ENCODE peak calls at places on chromosome 14, in six cellular contexts. Q, X, E, Y, G and W are unnamed samples.
A peak's percentile ranks its signal among the peaks of the same experiment; 100 is the strongest.

GRCh38 chr14:52307870-52308269 is 6.2 kb upstream of the PTGER2 start:
- DNase-seq in X (no peak), G (no peak), Q (no peak), Y (no peak), E (no peak), W (no peak)

GRCh38 chr14:32703246-32703645 is 235.4 kb upstream of the NPAS3 start:
- DNase-seq in Y (peak; percentile 63), X (no peak), G (no peak), Q (no peak), E (no peak), W (peak; percentile 20)

GRCh38 chr14:88919502-88919901 is 95.1 kb downstream of the TTC8 start:
- DNase-seq in Q (no peak), X (no peak), E (no peak), Y (no peak), G (no peak), W (no peak)

GRCh38 chr14:54683882-54684794 is 117.2 kb downstream of the SAMD4A start:
- DNase-seq in Y (peak; percentile 88), G (peak; percentile 37), E (no peak), X (no peak), Q (peak; percentile 76), W (peak; percentile 55)

GRCh38 chr14:72777636-72778035 is 116.3 kb downstream of the DPF3 start:
- DNase-seq in G (no peak), Y (no peak), X (no peak), E (no peak), Q (no peak), W (no peak)

GRCh38 chr14:89578048-89578619 is 161.1 kb upstream of the FOXN3 start:
- DNase-seq in G (no peak), X (no peak), Q (peak; percentile 17), Y (no peak), E (no peak), W (no peak)

GRCh38 chr14:55665067-55665700 is 85.2 kb downstream of the KTN1 start:
- DNase-seq in E (no peak), Y (no peak), Q (no peak), G (no peak), X (no peak), W (no peak)

GRCh38 chr14:81594012-81594411 is 60.4 kb upstream of the SEL1L start:
- DNase-seq in Y (peak; percentile 65), Q (no peak), E (no peak), X (peak; percentile 92), G (no peak), W (peak; percentile 16)

GRCh38 chr14:63982156-63982555 is 129.4 kb downstream of the SYNE2 start:
- DNase-seq in Y (no peak), G (no peak), E (no peak), X (no peak), Q (no peak), W (no peak)

GRCh38 chr14:52918486-52918885 is 32.4 kb downstream of the FERMT2 start:
- DNase-seq in Y (no peak), Q (peak; percentile 80), X (no peak), E (no peak), G (no peak), W (no peak)

GRCh38 chr14:68014771-68015170 is 195.2 kb downstream of the RAD51B start:
- DNase-seq in Q (no peak), Y (no peak), E (no peak), X (no peak), G (no peak), W (no peak)

GRCh38 chr14:33016611-33017010 is 77.9 kb downstream of the NPAS3 start:
- DNase-seq in X (no peak), G (no peak), Y (no peak), Q (no peak), E (no peak), W (no peak)

GRCh38 chr14:52873694-52874093 is 77.2 kb downstream of the FERMT2 start:
- DNase-seq in E (no peak), Q (peak; percentile 46), G (no peak), X (no peak), Y (no peak), W (no peak)

GRCh38 chr14:34356267-34356660 is 105.8 kb downstream of the SPTSSA start:
- DNase-seq in G (no peak), E (no peak), Y (no peak), Q (peak; percentile 62), X (no peak), W (no peak)

GRCh38 chr14:34355584-34356266 is 106.3 kb downstream of the SPTSSA start:
- DNase-seq in Q (peak; percentile 71), G (peak; percentile 19), Y (no peak), X (no peak), E (no peak), W (no peak)

GRCh38 chr14:34362625-34363251 is 99.3 kb downstream of the SPTSSA start:
- DNase-seq in Q (no peak), Y (no peak), X (no peak), G (no peak), E (no peak), W (no peak)

GRCh38 chr14:34361504-34362011 is 100.5 kb downstream of the SPTSSA start:
- DNase-seq in Q (peak; percentile 55), G (no peak), Y (no peak), X (peak; percentile 17), E (no peak), W (no peak)

DNA sequence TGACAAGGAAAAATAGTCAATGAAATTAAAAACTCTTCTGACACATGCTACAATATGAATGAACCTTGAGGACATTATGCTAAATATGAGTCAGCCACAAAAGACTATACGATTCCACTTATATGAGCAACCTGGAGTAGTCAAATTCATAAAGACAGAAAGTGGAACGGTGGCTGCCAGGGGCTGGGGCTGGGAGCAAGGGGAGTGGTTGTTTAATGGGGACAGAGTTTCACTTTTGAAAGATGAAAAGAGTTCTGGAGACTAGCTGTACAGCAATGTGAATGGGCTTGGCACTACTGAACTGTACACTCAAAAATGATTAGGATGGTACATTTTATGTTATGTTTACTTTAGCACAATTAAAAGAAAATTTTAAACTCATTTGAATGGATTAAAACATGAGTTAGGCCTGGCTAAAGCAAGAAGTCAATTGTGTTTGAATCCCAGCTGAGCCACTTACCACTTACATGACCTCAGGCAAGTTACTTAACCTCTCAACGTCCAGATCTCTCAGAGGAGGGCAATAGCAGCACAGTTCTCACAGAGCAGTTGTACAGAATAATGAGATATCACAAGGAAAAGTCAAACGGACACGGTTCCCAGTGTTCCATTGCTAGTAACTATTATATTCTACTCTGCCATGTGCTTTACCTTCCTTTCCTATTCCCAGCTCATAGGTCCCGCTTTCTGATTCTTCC is 102.5 kb downstream of the SPTSSA start:
- DNase-seq in G (no peak), Y (no peak), E (no peak), X (no peak), Q (peak; percentile 40), W (no peak)
- H3K27ac ChIP-seq in G (no peak overlapping the region), Y (no peak overlapping the region), E (no peak overlapping the region), X (no peak overlapping the region), Q (no peak overlapping the region), W (no peak overlapping the region)

DNA sequence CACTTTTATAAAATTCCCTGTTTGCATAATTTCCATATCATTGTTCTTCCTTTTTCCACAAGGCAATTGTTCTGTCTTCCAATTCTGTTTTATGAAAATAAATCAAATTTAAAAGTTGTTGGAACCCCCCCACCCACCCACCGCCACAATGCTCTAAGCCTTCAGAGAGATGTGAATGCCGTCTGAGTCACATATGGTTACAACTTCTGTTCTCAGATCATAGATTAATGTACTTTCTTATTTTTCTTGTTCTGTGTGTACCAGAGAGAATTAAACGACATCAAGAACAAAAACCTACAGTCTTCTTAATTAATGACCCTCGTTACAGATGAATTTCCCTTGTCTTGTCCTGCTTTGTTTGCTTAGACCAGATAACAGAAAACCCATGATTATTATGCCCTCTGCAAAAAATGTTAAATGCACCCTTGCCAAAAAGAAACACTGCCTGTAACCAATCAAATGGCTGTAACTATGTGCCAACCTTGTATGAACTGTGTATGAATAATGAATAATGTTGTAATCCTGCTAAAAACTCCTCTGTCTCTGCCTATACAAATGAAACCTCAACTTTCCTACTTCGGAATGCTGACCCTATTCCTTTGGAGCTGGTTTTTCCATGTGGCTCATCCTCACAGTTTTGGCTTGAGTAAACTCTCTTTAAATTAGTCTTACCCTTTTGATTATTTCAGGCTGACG is 14.0 kb downstream of the OR6S1 start:
- DNase-seq in E (no peak), Q (no peak), G (no peak), X (no peak), Y (no peak), W (no peak)
- H3K27ac ChIP-seq in E (no peak overlapping the region), Q (no peak overlapping the region), G (no peak overlapping the region), X (no peak overlapping the region), Y (no peak overlapping the region), W (no peak overlapping the region)

DNA sequence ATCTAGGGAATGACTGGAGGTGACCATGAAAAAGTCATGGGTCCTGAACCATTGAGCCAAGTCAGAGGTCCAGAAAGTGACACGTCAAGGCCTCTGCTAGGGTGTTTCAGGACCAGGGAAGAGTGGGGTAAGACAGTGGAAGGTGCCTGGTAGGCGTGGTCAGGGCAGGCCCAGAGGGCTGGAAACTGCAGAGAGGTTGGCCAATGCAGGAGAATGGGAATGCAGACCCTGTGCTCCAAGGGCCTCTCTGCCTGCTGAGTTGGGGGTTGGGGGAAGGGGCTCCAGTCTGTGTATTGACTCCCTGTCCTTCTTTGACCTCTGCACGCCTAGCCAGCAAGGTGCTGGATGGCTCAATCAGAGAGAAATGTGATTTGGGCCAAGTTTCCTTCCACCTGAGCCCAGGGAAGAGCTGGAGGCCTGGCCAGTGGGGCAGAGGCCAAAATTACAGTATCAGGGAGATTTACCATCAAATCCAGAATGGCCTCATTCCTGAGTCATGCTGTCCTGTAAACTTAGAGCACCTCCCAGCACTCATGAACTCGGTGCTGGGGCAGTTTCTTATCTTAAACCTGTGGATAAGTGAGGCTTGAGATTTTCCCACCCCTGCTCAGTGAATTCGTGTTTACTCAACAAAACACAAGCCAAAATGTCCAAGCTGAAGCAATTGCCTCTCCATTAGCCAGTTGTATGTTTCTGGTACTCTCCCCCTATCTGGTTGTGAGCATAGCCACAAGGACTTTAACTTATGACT is 24.4 kb downstream of the IRF2BPL start:
- DNase-seq in X (peak; percentile 77), Q (peak; percentile 65), G (peak; percentile 72), Y (no peak), E (no peak), W (no peak)
- H3K27ac ChIP-seq in X (peak overlapping the region; percentile 96), Q (no peak overlapping the region), G (peak overlapping the region; percentile 93), Y (no peak overlapping the region), E (no peak overlapping the region), W (no peak overlapping the region)

DNA sequence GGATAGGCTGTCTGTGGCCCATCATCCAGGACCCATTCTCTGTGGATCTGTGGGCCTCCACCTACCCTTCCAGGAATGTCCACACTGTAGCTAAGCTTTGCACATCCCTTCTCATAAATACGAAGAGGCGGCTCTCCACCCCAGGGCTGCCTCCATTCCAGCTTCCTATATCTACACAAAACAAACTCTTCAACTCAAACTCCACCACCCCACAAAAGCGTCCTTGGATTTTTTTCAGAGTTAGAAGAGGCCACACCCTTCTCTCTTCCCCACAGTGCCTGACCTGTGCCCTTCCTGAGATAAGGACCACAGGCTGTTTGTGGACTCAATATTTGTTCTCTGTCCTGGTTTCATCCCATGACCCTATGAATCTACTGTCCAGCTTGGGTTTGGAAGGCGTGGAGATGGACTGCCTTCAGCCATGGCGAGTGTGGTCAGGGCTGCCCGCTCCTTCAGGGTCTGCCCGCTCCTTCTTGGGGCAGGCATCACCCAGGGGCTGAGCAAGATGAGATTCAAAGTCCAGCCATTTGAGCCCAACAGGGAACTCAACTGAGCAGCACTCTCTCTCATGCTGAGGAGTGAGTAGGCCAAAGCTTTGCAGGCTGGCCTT is 13.0 kb upstream of the SERPINA12 start:
- DNase-seq in G (no peak), Q (no peak), E (no peak), X (no peak), Y (peak; percentile 28), W (no peak)
- H3K27ac ChIP-seq in G (no peak overlapping the region), Q (no peak overlapping the region), E (no peak overlapping the region), X (no peak overlapping the region), Y (no peak overlapping the region), W (no peak overlapping the region)

GRCh38 chr14:92655372-92655771 is 93.1 kb downstream of the LGMN start:
- DNase-seq in E (no peak), Q (no peak), X (no peak), G (no peak), Y (no peak), W (no peak)
- H3K27ac ChIP-seq in E (peak overlapping the region; percentile 24), Q (no peak overlapping the region), X (no peak overlapping the region), G (no peak overlapping the region), Y (peak overlapping the region; percentile 97), W (peak overlapping the region; percentile 95)

GRCh38 chr14:100592972-100593371 is 5.8 kb upstream of the BEGAIN start:
- DNase-seq in Q (no peak), X (no peak), Y (no peak), E (peak; percentile 29), G (no peak), W (no peak)
- H3K27ac ChIP-seq in Q (no peak overlapping the region), X (no peak overlapping the region), Y (no peak overlapping the region), E (no peak overlapping the region), G (no peak overlapping the region), W (no peak overlapping the region)